ENCODE peak calls at places on chromosomes 12 and 14, in seven cellular contexts. F, R, Y, K, I, E and J are unnamed samples.

GRCh38 chr12:19105468-19105867 is 24.1 kb upstream of the PLEKHA5 start:
- DNase-seq in F (no peak), R (no peak), Y (no peak), K (no peak), I (no peak), E (no peak), J (no peak)

GRCh38 chr12:58629376-58629775 is 290.9 kb downstream of the LRIG3 start:
- DNase-seq in F (no peak), R (no peak), Y (no peak), K (no peak), I (no peak), E (no peak), J (no peak)

GRCh38 chr12:66763453-66763852 is 84.6 kb upstream of the GRIP1 start:
- DNase-seq in F (no peak), R (no peak), Y (no peak), K (no peak), I (no peak), E (no peak), J (no peak)

GRCh38 chr14:91752956-91753355 is 21.1 kb upstream of the CATSPERB start:
- DNase-seq in F (no peak), R (no peak), Y (no peak), K (no peak), I (no peak), E (no peak), J (no peak)

GRCh38 chr12:125744201-125744600 is 679.0 kb downstream of the AACS start:
- DNase-seq in F (no peak), R (no peak), Y (no peak), K (no peak), I (no peak), E (no peak), J (no peak)

GRCh38 chr14:101116065-101116464 is 212.5 kb upstream of the RTL1 start:
- DNase-seq in F (no peak), R (no peak), Y (no peak), K (no peak), I (no peak), E (no peak), J (no peak)

GRCh38 chr12:39103552-39104165 is 198.3 kb upstream of the CPNE8 start:
- DNase-seq in F (peak; percentile 33), R (no peak), Y (no peak), K (peak; percentile 70), I (no peak), E (peak; percentile 15), J (no peak)

GRCh38 chr12:113252494-113252893 is 31.2 kb downstream of the TPCN1 start:
- DNase-seq in F (peak; percentile 58), R (no peak), Y (no peak), K (no peak), I (no peak), E (no peak), J (no peak)

GRCh38 chr14:105187935-105188524 is 6.9 kb upstream of the NUDT14 start:
- DNase-seq in F (no peak), R (no peak), Y (peak; percentile 44), K (no peak), I (no peak), E (peak; percentile 74), J (no peak)

DNA sequence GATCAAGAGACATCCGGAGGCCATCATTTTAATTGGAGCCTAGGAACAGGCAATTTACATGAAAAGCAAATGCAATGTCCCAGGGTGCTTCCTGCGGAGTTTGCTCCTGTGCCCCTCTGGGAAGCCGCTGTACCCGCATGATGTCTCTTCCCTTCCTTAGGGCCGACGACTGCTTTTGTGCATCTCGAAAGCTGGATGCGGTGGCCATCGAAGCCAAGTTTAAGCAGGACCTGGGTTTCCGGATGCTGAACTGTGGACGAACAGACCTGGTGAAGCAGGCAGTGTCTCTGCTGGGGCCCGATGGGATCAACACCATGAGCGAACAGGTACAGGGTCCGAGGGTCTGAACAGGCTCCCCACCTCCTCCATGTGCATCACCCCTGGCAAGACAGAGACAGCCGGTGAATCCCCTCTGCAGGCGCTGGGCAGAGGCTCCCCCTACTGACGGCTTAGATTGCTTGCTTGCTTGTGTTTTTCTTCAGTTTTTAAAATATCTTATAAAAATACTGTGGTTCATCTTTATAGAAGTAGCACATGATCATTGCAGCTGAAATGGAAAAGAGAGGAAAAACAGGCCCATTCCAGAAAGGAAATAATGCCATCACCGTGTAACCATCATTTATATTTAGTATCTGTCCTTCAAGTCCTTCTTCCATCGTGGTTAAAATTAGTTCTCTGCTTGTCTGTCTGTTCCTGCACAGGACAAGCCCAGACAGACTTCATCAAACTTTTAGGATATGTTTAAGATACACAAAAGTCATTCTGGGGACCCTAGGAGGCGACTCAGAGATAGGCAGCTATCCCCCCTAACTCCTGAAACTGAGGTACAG is 75.4 kb upstream of the PWP1 start:
- DNase-seq in F (peak; percentile 21), R (no peak), Y (no peak), K (no peak), I (no peak), E (no peak), J (no peak)
- TF ChIP-seq CTCF in F (peak; percentile 57), R (no peak), Y (no peak), K (peak; percentile 79), I (peak; percentile 25), E (peak; percentile 29), J (no peak)

DNA sequence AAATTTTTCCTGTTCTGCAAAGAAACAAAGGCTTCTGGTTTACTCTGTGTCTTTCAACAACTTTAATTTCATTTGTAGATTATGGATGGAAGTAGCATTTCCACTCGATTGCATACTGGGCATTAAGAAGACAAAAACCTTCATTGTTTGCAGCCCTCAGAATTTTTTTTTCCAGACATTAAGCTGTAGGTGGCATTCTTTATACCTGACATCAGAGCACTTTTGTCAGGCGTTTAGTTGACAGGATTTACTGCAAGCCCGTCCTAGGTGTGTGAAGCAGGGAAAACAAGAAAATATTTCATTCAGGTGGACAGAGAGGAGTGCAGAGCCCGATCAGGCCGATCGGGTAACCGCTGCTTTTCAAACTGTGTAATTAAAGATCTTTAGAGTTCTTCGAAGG is 107.5 kb downstream of the TMEM260 start:
- DNase-seq in F (no peak), R (no peak), Y (no peak), K (no peak), I (no peak), E (no peak), J (no peak)
- H3K27ac ChIP-seq in F (no peak overlapping the region), R (no peak overlapping the region), Y (no peak overlapping the region), K (no peak overlapping the region), I (no peak overlapping the region), E (no peak overlapping the region), J (no peak overlapping the region)

GRCh38 chr12:6215120-6215807 is 15.1 kb downstream of the CD9 start:
- DNase-seq in F (no peak), R (no peak), Y (no peak), K (no peak), I (no peak), E (no peak), J (no peak)
- H3K4me1 ChIP-seq in F (peaks cover 54% of the 10 kb centered on the region), R (peaks cover 26% of the 10 kb centered on the region), Y (peaks cover 96% of the 10 kb centered on the region), K (peaks cover 65% of the 10 kb centered on the region), I (peaks cover 3% of the 10 kb centered on the region), E (peaks cover 19% of the 10 kb centered on the region), J (peaks cover 32% of the 10 kb centered on the region)

DNA sequence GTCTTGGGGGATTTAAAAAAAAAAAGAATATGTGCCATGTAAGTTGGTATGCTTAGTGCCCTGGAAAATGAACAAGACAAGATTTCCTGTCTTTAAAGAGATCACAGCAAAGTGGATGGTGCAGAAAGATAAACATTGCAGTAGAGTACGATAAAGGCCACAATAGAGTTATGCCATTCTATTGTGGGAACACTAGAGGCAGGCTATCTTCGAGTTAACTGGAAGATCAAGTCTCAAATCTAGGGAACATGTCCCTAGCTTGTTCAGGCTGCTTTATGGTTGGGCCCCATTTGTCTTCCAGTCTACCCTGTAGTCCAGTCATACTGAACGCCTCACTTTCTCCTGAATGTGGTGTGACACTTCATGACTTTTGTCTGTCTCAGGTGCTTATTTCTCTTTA is 18.7 kb upstream of the CCT2 start:
- DNase-seq in F (no peak), R (no peak), Y (no peak), K (no peak), I (no peak), E (no peak), J (no peak)
- TF ChIP-seq CTCF in F (no peak), R (no peak), Y (no peak), K (peak; percentile 40), I (no peak), E (no peak), J (no peak)

DNA sequence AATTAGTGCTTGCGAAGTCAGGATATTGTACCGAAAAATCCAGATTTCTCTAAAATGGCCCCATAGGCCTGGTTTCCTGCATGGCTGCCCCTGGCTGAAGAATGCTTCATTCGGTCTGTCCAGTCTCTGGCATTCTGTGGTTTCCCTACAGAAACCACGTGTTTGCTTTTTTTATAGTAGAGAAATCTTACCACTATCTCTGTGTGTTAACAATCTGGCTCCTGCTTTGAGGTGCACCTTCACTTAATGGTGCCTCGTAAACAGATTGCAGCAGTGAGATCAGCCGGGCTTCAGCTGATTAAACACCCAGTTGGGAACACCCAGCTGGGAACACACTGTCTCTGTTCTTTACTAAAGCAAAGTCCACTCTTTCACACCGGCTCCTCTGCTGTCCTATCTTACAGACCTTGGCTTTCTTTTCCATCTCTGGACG is 6.7 kb upstream of the DNAAF2 start:
- DNase-seq in F (no peak), R (no peak), Y (peak; percentile 75), K (no peak), I (no peak), E (peak; percentile 87), J (no peak)
- H3K27ac ChIP-seq in F (peak overlapping the region; percentile 46), R (peak overlapping the region; percentile 6), Y (peak overlapping the region; percentile 66), K (no peak overlapping the region), I (peak overlapping the region; percentile 48), E (peak overlapping the region; percentile 68), J (no peak overlapping the region)